ENCODE peak calls at places on chromosome 5, in ten cellular contexts. X is hepatocyte; Q is small intestine; E is naive thymus-derived CD4-positive, alpha-beta T cell; J is neuronal stem cell; B is uterus; O is K562; G is CD4-positive, alpha-beta T cell; U is stomach; D is esophagus muscularis mucosa. N is an unnamed sample.

GRCh38 chr5:74516217-74516636 is 124.3 kb downstream of the ENC1 start:
- DNase-seq in X (peak), Q (no peak), E (no peak), J (no peak), B (no peak), O (no peak), G (no peak), U (no peak), D (no peak), N (no peak)

GRCh38 chr5:81852277-81853004 is 101.5 kb upstream of the SSBP2 start:
- DNase-seq in X (peak), Q (no peak), E (peak), J (peak), B (peak), O (peak), G (no peak), U (no peak), D (no peak), N (peak)

GRCh38 chr5:95846554-95847260 is 24.2 kb upstream of the GLRX start:
- DNase-seq in X (peak), Q (peak), E (peak), J (peak), B (peak), O (peak), G (peak), U (peak), D (no peak), N (peak)

GRCh38 chr5:17989567-17989966 is 355.3 kb downstream of the TAF11L14 start:
- DNase-seq in X (no peak), Q (no peak), E (no peak), J (no peak), B (no peak), O (no peak), G (no peak), U (no peak), D (no peak), N (no peak)

GRCh38 chr5:6590581-6590980 is 42.3 kb downstream of the NSUN2 start:
- DNase-seq in X (no peak), Q (no peak), E (no peak), J (no peak), B (no peak), O (no peak), G (no peak), U (no peak), D (no peak), N (no peak)

GRCh38 chr5:87828545-87829213 is 415.9 kb upstream of the CCNH start:
- DNase-seq in X (no peak), Q (no peak), E (no peak), J (no peak), B (no peak), O (no peak), G (no peak), U (no peak), D (no peak), N (no peak)

GRCh38 chr5:127899214-127899610 is 184.4 kb upstream of the SLC12A2 start:
- DNase-seq in X (no peak), Q (no peak), E (no peak), J (no peak), B (no peak), O (no peak), G (no peak), U (no peak), D (no peak), N (no peak)

GRCh38 chr5:43040287-43041098 is at the start of gene ANXA2R:
- DNase-seq in X (peak), Q (peak), E (peak), J (no peak), B (peak), O (peak), G (peak), U (peak), D (no peak), N (peak)

GRCh38 chr5:40679998-40680681 is 425 bp downstream of the PTGER4 start:
- DNase-seq in X (no peak), Q (peak), E (peak), J (no peak), B (peak), O (no peak), G (no peak), U (no peak), D (no peak), N (peak)

GRCh38 chr5:5466227-5466626 is 43.8 kb downstream of the ICE1 start:
- DNase-seq in X (no peak), Q (no peak), E (no peak), J (no peak), B (no peak), O (no peak), G (no peak), U (no peak), D (no peak), N (no peak)

GRCh38 chr5:56649569-56649968 is 165.8 kb upstream of the MAP3K1 start:
- DNase-seq in X (no peak), Q (no peak), E (no peak), J (no peak), B (no peak), O (no peak), G (no peak), U (no peak), D (no peak), N (no peak)

GRCh38 chr5:52837068-52837467 is 49.4 kb downstream of the ITGA1 start:
- DNase-seq in X (no peak), Q (no peak), E (no peak), J (peak), B (peak), O (no peak), G (no peak), U (no peak), D (no peak), N (no peak)

GRCh38 chr5:139808481-139809330 is 13.1 kb downstream of the PSD2 start:
- DNase-seq in X (peak), Q (no peak), E (no peak), J (peak), B (no peak), O (peak), G (peak), U (no peak), D (no peak), N (peak)

GRCh38 chr5:42591026-42591425 is 165.6 kb upstream of the CCDC152 start:
- DNase-seq in X (peak), Q (peak), E (no peak), J (no peak), B (peak), O (peak), G (no peak), U (no peak), D (no peak), N (peak)

GRCh38 chr5:16345454-16345853 is 120.1 kb downstream of the ZNF622 start:
- DNase-seq in X (no peak), Q (no peak), E (no peak), J (no peak), B (no peak), O (peak), G (no peak), U (no peak), D (no peak), N (no peak)

GRCh38 chr5:149073217-149073616 is 10.4 kb upstream of the SH3TC2 start:
- DNase-seq in X (no peak), Q (no peak), E (no peak), J (no peak), B (no peak), O (no peak), G (no peak), U (peak), D (peak), N (no peak)

GRCh38 chr5:72034710-72035109 is 72.6 kb upstream of the MAP1B start:
- DNase-seq in X (no peak), Q (no peak), E (no peak), J (no peak), B (no peak), O (no peak), G (no peak), U (no peak), D (no peak), N (no peak)

GRCh38 chr5:66169534-66169933 is 25.4 kb downstream of the SREK1 start:
- DNase-seq in X (no peak), Q (no peak), E (peak), J (no peak), B (no peak), O (no peak), G (no peak), U (no peak), D (no peak), N (no peak)

GRCh38 chr5:98872679-98873078 is 56.1 kb downstream of the CHD1 start:
- DNase-seq in X (no peak), Q (peak), E (no peak), J (no peak), B (no peak), O (no peak), G (no peak), U (no peak), D (no peak), N (no peak)

GRCh38 chr5:133612021-133612860 is at the start of gene FSTL4:
- DNase-seq in X (peak), Q (peak), E (no peak), J (peak), B (no peak), O (no peak), G (peak), U (peak), D (peak), N (peak)

GRCh38 chr5:154367101-154367500 is 78.7 kb upstream of the SAP30L start:
- DNase-seq in X (no peak), Q (no peak), E (no peak), J (no peak), B (no peak), O (no peak), G (no peak), U (no peak), D (no peak), N (no peak)

GRCh38 chr5:166338801-166339200 is 1952.6 kb upstream of the WWC1 start:
- DNase-seq in X (no peak), Q (no peak), E (no peak), J (no peak), B (no peak), O (no peak), G (no peak), U (no peak), D (no peak), N (no peak)

GRCh38 chr5:120683580-120683979 is 219.5 kb downstream of the PRR16 start:
- DNase-seq in X (no peak), Q (no peak), E (no peak), J (no peak), B (no peak), O (no peak), G (no peak), U (no peak), D (no peak), N (no peak)

GRCh38 chr5:33969572-33970452 is 14.7 kb downstream of the SLC45A2 start:
- DNase-seq in X (peak), Q (peak), E (no peak), J (peak), B (no peak), O (peak), G (no peak), U (no peak), D (no peak), N (peak)

GRCh38 chr5:10306806-10307205 is 896 bp downstream of the CMBL start:
- DNase-seq in X (no peak), Q (peak), E (no peak), J (no peak), B (no peak), O (no peak), G (no peak), U (no peak), D (no peak), N (no peak)

GRCh38 chr5:67338416-67338815 is 141.8 kb upstream of the CD180 start:
- DNase-seq in X (no peak), Q (no peak), E (no peak), J (no peak), B (no peak), O (no peak), G (no peak), U (no peak), D (no peak), N (no peak)

GRCh38 chr5:5424736-5425135 is 2.3 kb downstream of the ICE1 start:
- DNase-seq in X (no peak), Q (no peak), E (no peak), J (no peak), B (no peak), O (peak), G (no peak), U (no peak), D (peak), N (no peak)

GRCh38 chr5:31251032-31251431 is 57.5 kb downstream of the CDH6 start:
- DNase-seq in X (no peak), Q (no peak), E (no peak), J (no peak), B (no peak), O (peak), G (no peak), U (no peak), D (no peak), N (peak)

GRCh38 chr5:81908771-81909170 is 63.1 kb upstream of the ATG10 start:
- DNase-seq in X (no peak), Q (no peak), E (no peak), J (no peak), B (no peak), O (peak), G (no peak), U (no peak), D (no peak), N (no peak)

GRCh38 chr5:159091051-159091450 is 8.7 kb downstream of the EBF1 start:
- DNase-seq in X (no peak), Q (no peak), E (no peak), J (no peak), B (no peak), O (no peak), G (no peak), U (no peak), D (no peak), N (no peak)

GRCh38 chr5:172144931-172145869 is 42.8 kb downstream of the STK10 start:
- DNase-seq in X (no peak), Q (no peak), E (no peak), J (no peak), B (no peak), O (no peak), G (no peak), U (no peak), D (no peak), N (no peak)
- H3K27ac ChIP-seq in X (no peak), Q (no peak), E (peak), J (no peak), B (no peak), O (peak), G (peak), U (no peak), D (no peak), N (no peak)

GRCh38 chr5:176643491-176644219 is 3.6 kb upstream of the TSPAN17 start:
- DNase-seq in X (no peak), Q (no peak), E (no peak), J (no peak), B (no peak), O (no peak), G (no peak), U (no peak), D (no peak), N (no peak)
- H3K27ac ChIP-seq in X (no peak), Q (no peak), E (no peak), J (no peak), B (no peak), O (no peak), G (no peak), U (no peak), D (no peak), N (no peak)

GRCh38 chr5:123099514-123100151 is 10.6 kb downstream of the PRDM6 start:
- DNase-seq in X (peak), Q (no peak), E (no peak), J (no peak), B (no peak), O (no peak), G (no peak), U (no peak), D (no peak), N (no peak)
- H3K27ac ChIP-seq in X (no peak), Q (no peak), E (no peak), J (no peak), B (no peak), O (no peak), G (no peak), U (peak), D (no peak), N (no peak)

GRCh38 chr5:151234476-151235238 is 10.8 kb upstream of the CCDC69 start:
- DNase-seq in X (peak), Q (no peak), E (no peak), J (no peak), B (peak), O (no peak), G (peak), U (peak), D (peak), N (peak)
- H3K27ac ChIP-seq in X (peak), Q (no peak), E (peak), J (no peak), B (peak), O (no peak), G (no peak), U (peak), D (peak), N (no peak)

GRCh38 chr5:146240951-146241350 is 37.5 kb downstream of the RBM27 start:
- DNase-seq in X (no peak), Q (no peak), E (no peak), J (no peak), B (no peak), O (no peak), G (no peak), U (no peak), D (no peak), N (no peak)
- H3K27ac ChIP-seq in X (no peak), Q (no peak), E (no peak), J (no peak), B (no peak), O (no peak), G (no peak), U (no peak), D (peak), N (peak)

GRCh38 chr5:142521706-142522105 is 164.2 kb downstream of the FGF1 start:
- DNase-seq in X (peak), Q (peak), E (no peak), J (no peak), B (no peak), O (no peak), G (no peak), U (no peak), D (no peak), N (no peak)
- H3K27ac ChIP-seq in X (peak), Q (peak), E (no peak), J (no peak), B (no peak), O (no peak), G (no peak), U (no peak), D (no peak), N (no peak)

GRCh38 chr5:761206-761771 is 23.2 kb downstream of the ZDHHC11B start:
- DNase-seq in X (peak), Q (no peak), E (no peak), J (no peak), B (no peak), O (no peak), G (no peak), U (peak), D (no peak), N (no peak)

GRCh38 chr5:763397-763796 is 21.1 kb downstream of the ZDHHC11B start:
- DNase-seq in X (no peak), Q (no peak), E (no peak), J (no peak), B (no peak), O (no peak), G (no peak), U (no peak), D (no peak), N (no peak)

GRCh38 chr5:760363-761205 is 23.9 kb downstream of the ZDHHC11B start:
- DNase-seq in X (peak), Q (no peak), E (no peak), J (no peak), B (no peak), O (no peak), G (no peak), U (peak), D (no peak), N (no peak)

GRCh38 chr5:763998-764781 is 20.3 kb downstream of the ZDHHC11B start:
- DNase-seq in X (no peak), Q (no peak), E (no peak), J (no peak), B (peak), O (no peak), G (no peak), U (no peak), D (no peak), N (no peak)

GRCh38 chr5:761854-762685 is 22.5 kb downstream of the ZDHHC11B start:
- DNase-seq in X (peak), Q (no peak), E (no peak), J (no peak), B (peak), O (no peak), G (no peak), U (peak), D (no peak), N (peak)
- H3K27ac ChIP-seq in X (no peak), Q (no peak), E (no peak), J (no peak), B (no peak), O (no peak), G (no peak), U (no peak), D (no peak), N (no peak)